ENCODE peak calls at places on chromosome 20, in four cellular contexts. N is Karpas-422, O is hepatocyte, P is OCI-LY7. X is an unnamed sample.

GRCh38 chr20:48948612-48949011 is 27.1 kb downstream of the ARFGEF2 start:
- DNase-seq in O (no peak), P (no peak), N (no peak), X (no peak)

GRCh38 chr20:56653221-56653620 is 24.1 kb downstream of the TFAP2C start:
- DNase-seq in N (no peak), P (no peak), O (no peak), X (no peak)

GRCh38 chr20:11496382-11496781 is 421.3 kb upstream of the BTBD3 start:
- DNase-seq in O (no peak), N (no peak), P (no peak), X (no peak)

GRCh38 chr20:12047838-12048432 is 130.2 kb downstream of the BTBD3 start:
- DNase-seq in P (no peak), N (no peak), O (no peak), X (no peak)

GRCh38 chr20:34536798-34537394 is 20.7 kb downstream of the DYNLRB1 start:
- DNase-seq in O (no peak), P (peak; percentile 70), N (peak; percentile 88), X (peak; percentile 20)

GRCh38 chr20:60262967-60263603 is 304.9 kb downstream of the CDH26 start:
- DNase-seq in N (peak; percentile 80), P (peak; percentile 25), O (no peak), X (peak; percentile 49)

GRCh38 chr20:56383334-56383733 is 8.7 kb downstream of the AURKA start:
- DNase-seq in N (no peak), P (no peak), O (no peak), X (no peak)

GRCh38 chr20:12824353-12824752 is 184.4 kb upstream of the SPTLC3 start:
- DNase-seq in N (no peak), O (no peak), P (no peak), X (no peak)

GRCh38 chr20:59802471-59803221 is 130.8 kb downstream of the SYCP2 start:
- DNase-seq in O (no peak), N (no peak), P (no peak), X (no peak)

GRCh38 chr20:9903048-9903651 is 64.3 kb upstream of the PAK5 start:
- DNase-seq in P (peak; percentile 20), N (peak; percentile 62), O (peak; percentile 16), X (no peak)

GRCh38 chr20:62236674-62236996 is 1.7 kb upstream of the OSBPL2 start:
- DNase-seq in P (no peak), N (no peak), O (peak; percentile 44), X (no peak)

GRCh38 chr20:5222919-5223634 is 93.7 kb downstream of the PROKR2 start:
- DNase-seq in O (peak; percentile 79), N (peak; percentile 88), P (peak; percentile 70), X (peak; percentile 71)

GRCh38 chr20:33862709-33863403 is 51.7 kb downstream of the CHMP4B start:
- DNase-seq in N (peak; percentile 78), O (peak; percentile 85), P (peak; percentile 90), X (peak; percentile 65)

GRCh38 chr20:44552039-44552438 is 30.2 kb upstream of the SERINC3 start:
- DNase-seq in P (no peak), N (no peak), O (no peak), X (no peak)

GRCh38 chr20:62320581-62321354 is 18.0 kb downstream of the ADRM1 start:
- DNase-seq in O (peak; percentile 48), P (peak; percentile 69), N (peak; percentile 88), X (no peak)

GRCh38 chr20:63350597-63351379 is 10.4 kb downstream of the CHRNA4 start:
- DNase-seq in P (no peak), N (no peak), O (no peak), X (no peak)

GRCh38 chr20:59062057-59062456 is 19.5 kb upstream of the PRELID3B start:
- DNase-seq in O (no peak), N (no peak), P (no peak), X (no peak)

GRCh38 chr20:15039088-15039762 is 701.8 kb upstream of the FLRT3 start:
- DNase-seq in O (no peak), N (no peak), P (no peak), X (no peak)

GRCh38 chr20:3738109-3739053 is 5.9 kb downstream of the HSPA12B start:
- DNase-seq in N (no peak), O (peak; percentile 3), P (no peak), X (no peak)

GRCh38 chr20:6184086-6184485 is 61.3 kb upstream of the FERMT1 start:
- DNase-seq in O (no peak), N (peak; percentile 46), P (no peak), X (no peak)

GRCh38 chr20:6780414-6780813 is 12.9 kb downstream of the BMP2 start:
- DNase-seq in N (no peak), O (no peak), P (no peak), X (no peak)

GRCh38 chr20:24503352-24503931 is 34.0 kb downstream of the SYNDIG1 start:
- DNase-seq in O (peak; percentile 72), N (no peak), P (no peak), X (no peak)

GRCh38 chr20:16599257-16599656 is 26.0 kb upstream of the KIF16B start:
- DNase-seq in P (no peak), O (no peak), N (no peak), X (no peak)

GRCh38 chr20:62732766-62733165 is 24.1 kb downstream of the NTSR1 start:
- DNase-seq in N (no peak), O (no peak), P (no peak), X (no peak)

GRCh38 chr20:47654370-47654769 is 130.9 kb downstream of the SULF2 start:
- DNase-seq in P (no peak), O (no peak), N (no peak), X (no peak)

GRCh38 chr20:56158489-56158888 is 90.0 kb upstream of the MC3R start:
- DNase-seq in O (no peak), N (no peak), P (no peak), X (no peak)

GRCh38 chr20:15930324-15931305 is 642.6 kb downstream of the KIF16B start:
- DNase-seq in P (peak; percentile 36), N (peak; percentile 77), O (peak; percentile 70), X (no peak)

GRCh38 chr20:60691966-60692615 is 560.0 kb upstream of the CDH4 start:
- DNase-seq in N (no peak), O (no peak), P (no peak), X (no peak)

GRCh38 chr20:12171927-12172581 is 254.4 kb downstream of the BTBD3 start:
- DNase-seq in N (no peak), P (no peak), O (no peak), X (no peak)

GRCh38 chr20:42366626-42367025 is 748.4 kb upstream of the CHD6 start:
- DNase-seq in N (peak; percentile 41), O (no peak), P (no peak), X (no peak)

GRCh38 chr20:22407237-22408193 is 176.9 kb downstream of the FOXA2 start:
- DNase-seq in N (no peak), P (no peak), O (no peak), X (no peak)

GRCh38 chr20:258269-258858 is 840 bp downstream of the DEFB132 start:
- DNase-seq in N (no peak), P (no peak), O (no peak), X (no peak)
- H3K4me2 ChIP-seq in N (no peak overlapping the region), P (no peak overlapping the region), O (no peak overlapping the region), X (no peak overlapping the region)

GRCh38 chr20:57707849-57708693 is 1.7 kb downstream of the PMEPA1 start:
- DNase-seq in N (no peak), O (no peak), P (no peak), X (no peak)
- H2AFZ ChIP-seq in N (no peak overlapping the region), O (no peak overlapping the region), P (no peak overlapping the region), X (no peak overlapping the region)

DNA sequence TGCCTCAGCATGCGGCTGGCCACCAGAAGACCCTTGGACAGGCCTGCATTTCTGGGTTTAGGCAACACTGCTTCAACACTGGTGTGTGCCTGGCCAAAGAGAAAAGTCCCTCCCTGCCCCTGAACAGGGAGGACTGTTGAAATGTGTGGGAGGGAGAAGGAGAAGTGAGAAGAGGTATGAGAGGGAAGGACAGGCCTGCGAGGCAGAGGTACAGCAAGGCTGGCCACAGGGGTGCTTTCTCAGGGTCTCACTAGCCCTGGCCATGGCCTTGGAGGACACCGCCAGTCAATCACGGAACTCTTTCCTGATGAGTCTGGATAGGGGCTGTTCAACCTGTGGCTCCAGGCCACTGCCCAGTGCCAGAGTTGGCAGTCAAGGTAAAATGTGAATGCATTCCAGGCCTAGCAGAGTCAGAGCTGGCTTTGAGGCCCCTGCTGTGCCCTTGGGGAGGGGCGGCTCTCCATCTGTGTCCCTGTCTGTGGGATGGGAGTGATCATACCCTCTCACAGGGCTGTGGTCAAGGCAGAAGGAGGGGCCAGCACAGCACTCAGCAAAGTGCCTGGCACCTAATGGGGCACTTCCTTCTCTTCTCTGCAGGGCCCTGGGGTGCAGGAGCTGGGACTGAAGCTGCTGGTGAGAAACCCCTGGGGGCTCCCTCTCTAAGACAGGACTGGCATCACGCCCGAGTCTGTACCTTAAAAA is 43.2 kb upstream of the CDH22 start:
- DNase-seq in P (no peak), N (peak; percentile 63), O (no peak), X (no peak)
- H3K4me2 ChIP-seq in P (no peak overlapping the region), N (peak overlapping the region; percentile 64), O (no peak overlapping the region), X (no peak overlapping the region)

GRCh38 chr20:32674362-32674789 is 635 bp upstream of the C20orf203 start:
- DNase-seq in P (peak; percentile 83), N (peak; percentile 89), O (peak; percentile 84), X (peak; percentile 81)
- H2AFZ ChIP-seq in P (peak overlapping the region; percentile 70), N (no peak overlapping the region), O (no peak overlapping the region), X (no peak overlapping the region)

GRCh38 chr20:51386586-51386985 is 155.9 kb downstream of the NFATC2 start:
- DNase-seq in P (peak; percentile 53), N (peak; percentile 72), O (no peak), X (no peak)
- H3K4me2 ChIP-seq in P (peak overlapping the region; percentile 77), N (peak overlapping the region; percentile 79), O (no peak overlapping the region), X (no peak overlapping the region)

GRCh38 chr20:20795119-20795518 is 82.7 kb upstream of the RALGAPA2 start:
- DNase-seq in O (no peak), P (no peak), N (no peak), X (no peak)
- H2AFZ ChIP-seq in O (no peak overlapping the region), P (no peak overlapping the region), N (no peak overlapping the region), X (no peak overlapping the region)

DNA sequence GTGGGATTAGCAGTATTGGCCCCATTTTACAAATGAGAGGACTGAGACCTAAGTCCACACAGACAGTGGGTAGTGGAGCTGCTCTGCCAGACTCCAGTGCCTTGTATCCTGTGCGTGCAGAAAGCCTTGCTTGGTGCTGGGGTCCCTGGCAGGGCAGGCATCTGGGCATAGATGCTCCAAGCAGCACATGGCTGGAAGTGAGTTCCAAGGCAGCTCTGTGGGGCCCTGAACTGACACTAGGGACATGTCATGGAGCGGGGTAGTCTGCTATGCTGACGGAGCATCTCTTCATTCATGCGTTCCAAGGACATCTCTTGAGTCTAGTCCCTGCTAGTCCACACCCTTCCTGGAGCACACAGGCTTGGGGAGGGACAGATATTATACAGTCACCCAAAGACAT is 64.9 kb downstream of the DLGAP4 start:
- DNase-seq in O (no peak), P (no peak), N (no peak), X (no peak)
- H3K4me2 ChIP-seq in O (no peak overlapping the region), P (no peak overlapping the region), N (no peak overlapping the region), X (no peak overlapping the region)

X was measured in DND-41.